ENCODE peak calls at places on chromosomes 12 and 14, in nine cellular contexts. Q is stomach, P is fibroblast of lung, I is left lung, F is body of pancreas, C is right lobe of liver, U is prostate gland, J is thoracic aorta, G is cardiac muscle cell. S is an unnamed sample.
A peak's percentile ranks its signal among the peaks of the same experiment; 100 is the strongest.

GRCh38 chr12:46134852-46135251 is 134.0 kb downstream of the SLC38A1 start:
- DNase-seq in Q (no peak), P (no peak), I (no peak), F (no peak), C (no peak), U (no peak), J (no peak), G (no peak), S (no peak)

GRCh38 chr12:98646165-98646764 is 1.2 kb downstream of the APAF1 start:
- DNase-seq in Q (no peak), P (peak; percentile 54), I (no peak), F (no peak), C (no peak), U (no peak), J (no peak), G (peak; percentile 18), S (no peak)

GRCh38 chr12:27437839-27438238 is 8.7 kb upstream of the SMCO2 start:
- DNase-seq in Q (no peak), P (no peak), I (no peak), F (no peak), C (no peak), U (no peak), J (no peak), G (no peak), S (no peak)

GRCh38 chr12:29208935-29209701 is 60.0 kb downstream of the FAR2 start:
- DNase-seq in Q (no peak), P (no peak), I (no peak), F (no peak), C (no peak), U (no peak), J (no peak), G (no peak), S (no peak)

GRCh38 chr12:88432536-88433462 is 147.5 kb downstream of the KITLG start:
- DNase-seq in Q (no peak), P (peak; percentile 37), I (no peak), F (no peak), C (no peak), U (no peak), J (no peak), G (no peak), S (no peak)

GRCh38 chr14:88277205-88277604 is 45.9 kb downstream of the KCNK10 start:
- DNase-seq in Q (no peak), P (no peak), I (no peak), F (no peak), C (no peak), U (no peak), J (no peak), G (no peak), S (no peak)

GRCh38 chr12:123078114-123078465 is 72.8 kb downstream of the PITPNM2 start:
- DNase-seq in Q (no peak), P (no peak), I (peak; percentile 49), F (no peak), C (no peak), U (no peak), J (no peak), G (no peak), S (no peak)

GRCh38 chr12:132610051-132610759 is at the start of gene LRCOL1:
- DNase-seq in Q (no peak), P (peak; percentile 95), I (peak; percentile 59), F (peak; percentile 34), C (no peak), U (no peak), J (no peak), G (no peak), S (no peak)

GRCh38 chr14:93207468-93208308 is 632 bp downstream of the UBR7 start:
- DNase-seq in Q (peak; percentile 40), P (peak; percentile 65), I (no peak), F (peak; percentile 44), C (no peak), U (no peak), J (no peak), G (peak; percentile 69), S (peak; percentile 78)
- TF ChIP-seq CTCF in Q (no peak), P (peak; percentile 27), I (no peak), F (no peak), C (no peak), U (no peak), J (no peak), G (peak; percentile 49), S (peak; percentile 88)

DNA sequence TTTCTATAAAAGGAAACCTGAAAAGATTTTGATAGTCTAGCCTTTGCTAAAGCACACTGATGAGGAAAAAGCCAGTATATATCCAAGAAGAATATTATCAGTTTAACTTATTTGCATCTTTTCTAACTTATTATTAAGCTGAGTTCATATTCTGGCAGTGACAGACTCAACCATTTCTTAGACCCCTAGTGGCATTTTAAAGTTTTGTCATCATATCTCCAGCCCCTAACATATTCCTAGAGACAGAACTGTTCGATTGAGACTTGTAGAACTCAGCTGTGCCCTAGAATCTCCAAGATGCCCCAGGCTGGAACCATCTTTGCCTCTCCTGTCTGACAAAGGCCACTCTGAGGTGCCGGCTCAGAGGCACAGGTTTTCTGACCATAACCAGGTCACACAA is 365.6 kb downstream of the NELL2 start:
- DNase-seq in Q (no peak), P (no peak), I (no peak), F (no peak), C (no peak), U (no peak), J (no peak), G (no peak), S (no peak)
- H3K4me1 ChIP-seq in Q (no peaks in the 10 kb centered on the region), P (no peaks in the 10 kb centered on the region), I (no peaks in the 10 kb centered on the region), F (no peaks in the 10 kb centered on the region), C (no peaks in the 10 kb centered on the region), U (no peaks in the 10 kb centered on the region), J (no peaks in the 10 kb centered on the region), G (peaks cover 10% of the 10 kb centered on the region), S (no peaks in the 10 kb centered on the region)

GRCh38 chr12:74903522-74903921 is 306.1 kb downstream of the KCNC2 start:
- DNase-seq in Q (no peak), P (peak; percentile 6), I (no peak), F (no peak), C (no peak), U (no peak), J (no peak), G (no peak), S (no peak)
- TF ChIP-seq CTCF in Q (no peak), P (no peak), I (no peak), F (no peak), C (no peak), U (no peak), J (no peak), G (no peak), S (no peak)

GRCh38 chr12:4566474-4566873 is 4.5 kb downstream of the DYRK4 start:
- DNase-seq in Q (no peak), P (no peak), I (no peak), F (no peak), C (no peak), U (no peak), J (no peak), G (no peak), S (no peak)
- H3K4me1 ChIP-seq in Q (no peaks in the 10 kb centered on the region), P (peaks cover 6% of the 10 kb centered on the region), I (peaks cover 54% of the 10 kb centered on the region), F (peaks cover 9% of the 10 kb centered on the region), C (no peaks in the 10 kb centered on the region), U (no peaks in the 10 kb centered on the region), J (peaks cover 3% of the 10 kb centered on the region), G (no peaks in the 10 kb centered on the region), S (no peaks in the 10 kb centered on the region)

GRCh38 chr14:20934148-20934762 is 21.0 kb upstream of the RNASE2 start:
- DNase-seq in Q (peak; percentile 36), P (no peak), I (peak; percentile 88), F (no peak), C (no peak), U (no peak), J (no peak), G (peak; percentile 44), S (no peak)
- TF ChIP-seq CTCF in Q (no peak), P (peak; percentile 36), I (peak; percentile 55), F (peak; percentile 29), C (peak; percentile 14), U (no peak), J (peak; percentile 15), G (peak; percentile 69), S (peak; percentile 55)

GRCh38 chr12:64678248-64678647 is 68.0 kb downstream of the RASSF3 start:
- DNase-seq in Q (no peak), P (no peak), I (no peak), F (no peak), C (no peak), U (no peak), J (no peak), G (no peak), S (no peak)
- H3K4me1 ChIP-seq in Q (peaks cover 48% of the 10 kb centered on the region), P (peaks cover 7% of the 10 kb centered on the region), I (peaks cover 100% of the 10 kb centered on the region), F (peaks cover 64% of the 10 kb centered on the region), C (peaks cover 6% of the 10 kb centered on the region), U (no peaks in the 10 kb centered on the region), J (peaks cover 98% of the 10 kb centered on the region), G (peaks cover 16% of the 10 kb centered on the region), S (peaks cover 37% of the 10 kb centered on the region)